ENCODE peak calls at places on chromosome 11, in six cellular contexts. H, Z, I, E, Q and C are unnamed samples.

GRCh38 chr11:6681505-6681904 is 1.6 kb downstream of the MRPL17 start:
- DNase-seq in Z (no peak), E (no peak), I (no peak), Q (no peak), H (no peak), C (no peak)

GRCh38 chr11:104918113-104918824 is 20.0 kb upstream of the CASP12 start:
- DNase-seq in Q (no peak), E (peak), I (peak), H (no peak), Z (no peak), C (no peak)

GRCh38 chr11:61494341-61495038 is 14.1 kb upstream of the LRRC10B start:
- DNase-seq in I (no peak), Z (no peak), E (no peak), H (no peak), Q (no peak), C (no peak)

GRCh38 chr11:44637477-44637876 is 72.0 kb downstream of the CD82 start:
- DNase-seq in Q (no peak), Z (no peak), I (peak), H (no peak), E (no peak), C (no peak)

GRCh38 chr11:20616908-20617307 is 17.5 kb downstream of the SLC6A5 start:
- DNase-seq in I (no peak), E (no peak), H (no peak), Q (no peak), Z (no peak), C (no peak)

GRCh38 chr11:46526489-46527215 is 67.2 kb downstream of the AMBRA1 start:
- DNase-seq in Z (no peak), H (no peak), Q (no peak), E (no peak), I (no peak), C (no peak)

GRCh38 chr11:2537010-2537695 is 92.3 kb downstream of the KCNQ1 start:
- DNase-seq in I (no peak), Q (no peak), E (no peak), H (no peak), Z (no peak), C (no peak)

GRCh38 chr11:121964591-121964990 is 151.4 kb downstream of the BLID start:
- DNase-seq in Q (no peak), H (no peak), E (no peak), I (peak), Z (no peak), C (no peak)

GRCh38 chr11:17719028-17719939 is at the start of gene MYOD1:
- DNase-seq in H (no peak), I (no peak), E (no peak), Z (peak), Q (no peak), C (peak)

GRCh38 chr11:33476945-33477584 is 219.9 kb downstream of the HIPK3 start:
- DNase-seq in I (peak), Q (no peak), Z (no peak), E (no peak), H (no peak), C (no peak)